ENCODE peak calls at places on chromosomes 4 and X, in seven cellular contexts. X, C, R, N, B, I and T are unnamed samples. For H3K4me1, the result is how much of the 10 kb centered on the place peaks cover.

GRCh38 chr4:38860788-38861424 is 4.3 kb upstream of the TLR6 start:
- DNase-seq in N (peak), I (peak), C (peak), X (peak), R (no peak), B (peak), T (no peak)

GRCh38 chr4:62225972-62226371 is 1025.8 kb downstream of the ADGRL3 start:
- DNase-seq in X (no peak), B (no peak), I (no peak), N (no peak), C (no peak), R (no peak), T (no peak)

GRCh38 chrX:120476714-120477113 is 7.6 kb upstream of the LAMP2 start:
- DNase-seq in C (no peak), R (no peak), N (no peak), B (no peak), X (no peak), I (no peak), T (no peak)

GRCh38 chr4:46444318-46444717 is 54.4 kb upstream of the GABRA2 start:
- DNase-seq in N (no peak), X (no peak), B (no peak), C (peak), I (no peak), R (no peak), T (peak)

GRCh38 chr4:34932591-34932990 is 1311.7 kb downstream of the ARAP2 start:
- DNase-seq in I (peak), X (no peak), B (no peak), R (no peak), N (no peak), C (no peak), T (no peak)

GRCh38 chr4:182074842-182075241 is 168.4 kb upstream of the TENM3 start:
- DNase-seq in B (no peak), R (no peak), N (no peak), I (no peak), C (no peak), X (no peak), T (no peak)

GRCh38 chr4:113141901-113142346 is 92.5 kb downstream of the ANK2 start:
- DNase-seq in I (peak), X (no peak), C (peak), R (no peak), N (no peak), B (no peak), T (peak)

GRCh38 chrX:29851971-29852605 is 363.3 kb upstream of the MAGEB2 start:
- DNase-seq in X (no peak), C (no peak), N (no peak), R (no peak), I (no peak), B (no peak), T (no peak)

GRCh38 chr4:74631338-74631737 is 163.0 kb downstream of the BTC start:
- DNase-seq in C (no peak), I (no peak), N (no peak), R (no peak), X (no peak), B (no peak), T (peak)

GRCh38 chr4:114512595-114513295 is 85.9 kb upstream of the UGT8 start:
- DNase-seq in R (no peak), N (no peak), B (no peak), X (no peak), C (no peak), I (no peak), T (peak)

GRCh38 chrX:42096262-42096939 is 173.0 kb upstream of the CASK start:
- DNase-seq in R (no peak), N (no peak), X (no peak), B (no peak), I (peak), C (peak), T (peak)

DNA sequence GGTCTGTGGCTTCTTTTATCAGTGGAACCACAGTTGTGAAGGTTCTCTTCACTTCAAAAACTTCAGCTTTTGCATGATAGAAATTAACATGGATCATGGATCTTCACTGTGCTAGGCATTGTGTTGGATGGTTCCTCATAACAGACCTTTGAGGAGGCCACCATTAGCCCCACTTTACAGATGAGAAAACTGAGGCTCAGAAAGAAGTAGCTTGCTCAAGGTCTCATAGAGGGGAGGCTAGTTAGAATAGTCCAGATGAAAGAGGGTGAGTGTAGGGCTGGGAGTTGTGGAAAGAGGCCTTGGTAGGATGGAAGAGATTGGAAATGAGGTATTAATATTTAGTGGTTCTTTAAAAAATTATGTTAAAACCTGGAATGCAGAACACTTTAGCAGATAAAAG is 2.6 kb downstream of the TSR2 start:
- DNase-seq in I (no peak), X (no peak), N (no peak), R (no peak), B (no peak), C (no peak), T (no peak)
- H3K4me1 ChIP-seq in I (under half), X (under half), N (under half), R (under half), B (under half), C (under half), T (under half)

GRCh38 chrX:115534383-115534782 is 26.6 kb upstream of the PLS3 start:
- DNase-seq in R (no peak), I (no peak), X (no peak), B (no peak), C (no peak), N (no peak), T (no peak)
- H3K23ac ChIP-seq in R (no peak), I (no peak), X (no peak), B (no peak), C (no peak), N (no peak), T (no peak)

DNA sequence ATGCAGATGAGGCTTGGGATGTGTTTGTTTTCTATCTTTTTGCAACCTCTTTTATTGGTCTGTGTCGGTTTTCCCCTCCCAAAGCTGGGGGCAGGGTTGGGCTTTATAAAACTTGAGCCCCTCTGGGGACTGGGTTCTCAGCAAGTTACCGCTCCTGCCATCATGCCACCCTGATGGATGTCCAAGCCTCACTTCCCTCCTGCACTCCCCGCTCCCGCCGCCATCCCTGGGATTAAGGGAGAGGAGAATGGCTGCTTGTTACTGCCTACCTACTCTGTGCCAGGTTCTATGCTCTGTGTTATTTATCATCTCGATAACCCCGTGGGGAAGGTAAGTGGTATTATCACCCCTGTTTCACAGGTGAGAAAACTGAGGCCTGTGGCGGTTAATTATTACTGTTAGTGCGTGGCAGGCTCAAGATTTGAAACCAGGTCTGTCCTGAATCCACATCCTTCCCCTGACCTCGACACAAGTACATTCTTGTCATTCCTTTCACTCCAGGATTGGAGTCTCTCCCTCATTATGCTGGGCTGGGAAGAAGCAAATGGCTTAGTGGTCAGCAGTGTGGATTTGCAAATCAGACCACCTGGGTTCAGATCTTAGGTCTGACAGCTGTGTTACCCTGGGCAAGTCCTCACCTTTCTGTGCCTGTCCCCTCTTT is 4.5 kb downstream of the UBA1 start:
- DNase-seq in I (peak), R (no peak), B (peak), N (peak), C (peak), X (no peak), T (no peak)
- H3K4me1 ChIP-seq in I (under half), R (under half), B (under half), N (under half), C (under half), X (under half), T (under half)

GRCh38 chrX:39850209-39850608 is 247.5 kb downstream of the BCOR start:
- DNase-seq in N (no peak), B (no peak), C (no peak), X (no peak), R (no peak), I (no peak), T (no peak)
- H3K23ac ChIP-seq in N (no peak), B (no peak), C (no peak), X (no peak), R (no peak), I (no peak), T (no peak)

DNA sequence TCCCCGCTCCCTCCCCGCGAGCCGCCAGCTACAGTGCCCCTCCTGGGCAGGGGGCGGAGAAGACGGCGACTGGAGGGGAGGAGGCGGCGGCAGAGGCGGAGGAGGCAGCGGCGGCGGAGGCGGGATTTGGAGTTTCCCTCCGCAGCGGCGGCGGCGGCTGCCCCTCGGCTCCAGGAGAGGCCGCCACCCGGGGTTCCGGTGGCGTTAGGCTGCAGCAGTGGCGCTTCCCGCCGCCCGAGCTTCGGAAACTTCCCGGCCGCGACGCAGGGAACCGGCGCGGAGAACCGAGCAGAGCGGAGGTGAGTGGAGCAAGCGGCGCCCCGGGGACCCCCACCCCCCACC is 4.7 kb upstream of the DUSP9 start:
- DNase-seq in I (no peak), C (no peak), R (no peak), B (peak), X (no peak), N (no peak), T (no peak)
- H3K4me1 ChIP-seq in I (under half), C (under half), R (under half), B (under half), X (under half), N (under half), T (under half)

GRCh38 chrX:44971674-44972073 is 98.7 kb downstream of the KDM6A start:
- DNase-seq in B (no peak), I (no peak), R (no peak), C (no peak), X (no peak), N (no peak), T (no peak)
- H3K23ac ChIP-seq in B (no peak), I (no peak), R (no peak), C (no peak), X (no peak), N (no peak), T (no peak)